ENCODE peak calls at places on chromosome 22, in six cellular contexts. U is tibial artery, H is astrocyte, R is OCI-LY7, F is IMR-90, E is fibroblast of mammary gland. K is an unnamed sample.

GRCh38 chr22:25334091-25334490 is 114.7 kb downstream of the CRYBB2 start:
- DNase-seq in R (peak; percentile 65), H (no peak), E (peak; percentile 8), U (no peak), F (peak; percentile 16), K (peak; percentile 10)

GRCh38 chr22:17910561-17911311 is 113.6 kb downstream of the MICAL3 start:
- DNase-seq in R (no peak), F (peak; percentile 91), U (peak; percentile 88), H (peak; percentile 85), E (peak; percentile 90), K (peak; percentile 86)

GRCh38 chr22:38754247-38755154 is 1.3 kb downstream of the SUN2 start:
- DNase-seq in E (peak; percentile 57), U (peak; percentile 98), R (peak; percentile 57), F (peak; percentile 43), H (peak; percentile 58), K (peak; percentile 50)

GRCh38 chr22:25482868-25483639 is 81.4 kb upstream of the GRK3 start:
- DNase-seq in H (no peak), U (no peak), F (no peak), R (no peak), E (no peak), K (no peak)

GRCh38 chr22:38193580-38193979 is 8.2 kb upstream of the MAFF start:
- DNase-seq in U (no peak), E (no peak), H (no peak), R (no peak), F (no peak), K (no peak)

GRCh38 chr22:49531533-49531895 is 296.2 kb downstream of the BRD1 start:
- DNase-seq in U (no peak), R (no peak), E (no peak), F (no peak), H (no peak), K (no peak)

GRCh38 chr22:28147401-28147800 is 228.3 kb upstream of the PITPNB start:
- DNase-seq in R (no peak), F (no peak), E (no peak), U (no peak), H (no peak), K (no peak)

GRCh38 chr22:49052023-49052538 is 775.6 kb downstream of the BRD1 start:
- DNase-seq in F (no peak), U (peak; percentile 55), H (peak; percentile 2), E (no peak), R (no peak), K (peak; percentile 4)

GRCh38 chr22:50025993-50026392 is 13.4 kb upstream of the IL17REL start:
- DNase-seq in R (no peak), U (no peak), H (no peak), E (no peak), F (no peak), K (no peak)

GRCh38 chr22:31938258-31938657 is 6.1 kb upstream of the YWHAH start:
- DNase-seq in U (no peak), E (no peak), R (no peak), F (no peak), H (no peak), K (no peak)

GRCh38 chr22:34414467-34415440 is 494.5 kb upstream of the LARGE1 start:
- DNase-seq in F (no peak), E (peak; percentile 8), R (peak; percentile 69), U (no peak), H (peak; percentile 6), K (peak; percentile 14)

GRCh38 chr22:22431271-22432220 is 77.0 kb downstream of the ZNF280B start:
- DNase-seq in R (peak; percentile 90), E (peak; percentile 45), F (peak; percentile 34), U (no peak), H (peak; percentile 9), K (peak; percentile 72)

GRCh38 chr22:24433868-24434471 is 6.6 kb downstream of the ADORA2A start:
- DNase-seq in E (peak; percentile 63), F (peak; percentile 73), U (peak; percentile 63), R (peak; percentile 92), H (peak; percentile 51), K (no peak)

GRCh38 chr22:28019360-28019759 is 100.3 kb upstream of the PITPNB start:
- DNase-seq in F (no peak), H (peak; percentile 14), E (no peak), U (peak; percentile 62), R (no peak), K (no peak)

GRCh38 chr22:50612715-50613221 is 12.2 kb downstream of the MAPK8IP2 start:
- DNase-seq in F (no peak), U (peak; percentile 48), R (peak; percentile 32), H (no peak), E (no peak), K (no peak)

GRCh38 chr22:50520826-50521453 is 4.5 kb downstream of the SCO2 start:
- DNase-seq in H (no peak), E (no peak), R (no peak), U (no peak), F (no peak), K (no peak)

GRCh38 chr22:28172948-28173360 is 253.9 kb upstream of the PITPNB start:
- DNase-seq in H (no peak), F (no peak), U (no peak), R (no peak), E (no peak), K (no peak)

GRCh38 chr22:31290494-31291402 is 1.5 kb downstream of the PIK3IP1 start:
- DNase-seq in R (peak; percentile 94), F (peak; percentile 90), H (peak; percentile 78), U (peak; percentile 96), E (peak; percentile 86), K (peak; percentile 95)

GRCh38 chr22:21000215-21000986 is 1.5 kb downstream of the THAP7 start:
- DNase-seq in H (no peak), R (no peak), E (no peak), U (no peak), F (no peak), K (peak; percentile 30)

GRCh38 chr22:29334696-29335344 is 19.3 kb upstream of the RASL10A start:
- DNase-seq in H (no peak), U (no peak), E (no peak), F (no peak), R (no peak), K (no peak)

GRCh38 chr22:48310740-48311139 is 1516.9 kb downstream of the BRD1 start:
- DNase-seq in H (no peak), F (no peak), U (no peak), E (no peak), R (no peak), K (no peak)

GRCh38 chr22:50206599-50206998 is 5.8 kb downstream of the SELENOO start:
- DNase-seq in F (peak; percentile 26), R (peak; percentile 24), E (peak; percentile 76), U (no peak), H (no peak), K (peak; percentile 31)

GRCh38 chr22:20953668-20954500 is 13.2 kb upstream of the AIFM3 start:
- DNase-seq in U (no peak), H (no peak), E (peak; percentile 71), F (peak; percentile 47), R (no peak), K (peak; percentile 67)

DNA sequence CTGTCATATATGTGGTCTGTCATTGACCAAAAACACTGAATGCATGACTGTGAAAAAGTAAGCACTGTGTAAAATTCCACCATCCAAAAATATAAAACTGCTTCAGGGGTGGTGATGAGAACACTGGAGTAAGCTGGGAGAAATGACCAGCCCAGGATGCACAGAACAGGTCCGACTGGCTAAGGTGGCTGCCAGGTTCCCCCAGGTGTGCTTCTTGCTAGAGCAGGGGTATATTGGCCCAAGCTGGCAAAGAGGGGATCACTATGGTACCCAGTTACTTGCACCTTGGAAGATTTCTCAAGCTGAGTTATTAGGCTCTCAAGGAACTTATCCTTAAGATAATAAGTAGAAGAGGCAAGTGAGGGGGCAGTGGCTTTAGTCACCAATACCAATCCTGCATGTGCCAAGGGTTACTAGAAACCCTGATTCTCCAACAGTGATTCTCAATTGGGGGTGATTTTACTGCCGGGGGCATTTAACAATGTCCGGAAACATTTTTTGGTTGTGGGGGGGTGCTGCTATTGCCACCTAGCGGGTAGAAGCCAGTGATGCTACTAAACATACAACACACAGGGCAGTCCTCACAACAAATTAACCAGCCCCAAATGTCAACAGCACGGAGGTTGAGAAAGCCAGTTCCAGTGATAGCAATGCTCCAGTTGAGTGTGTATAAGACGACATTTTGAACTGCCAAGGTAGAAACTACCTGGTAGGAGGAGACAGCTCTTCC is 15.7 kb downstream of the SNU13 start:
- DNase-seq in E (no peak), R (peak; percentile 56), U (no peak), F (no peak), H (no peak), K (peak; percentile 20)
- TF ChIP-seq CTCF in E (peak; percentile 31), R (peak; percentile 89), U (no peak), F (peak; percentile 7), H (peak; percentile 15), K (peak; percentile 56)

GRCh38 chr22:35944458-35944857 is 84.2 kb downstream of the RBFOX2 start:
- DNase-seq in H (no peak), E (no peak), R (no peak), U (no peak), F (no peak), K (no peak)

GRCh38 chr22:35950262-35950661 is 78.4 kb downstream of the RBFOX2 start:
- DNase-seq in F (no peak), R (no peak), E (no peak), U (no peak), H (no peak), K (no peak)

GRCh38 chr22:35949243-35949642 is 79.4 kb downstream of the RBFOX2 start:
- DNase-seq in R (no peak), E (no peak), H (no peak), U (no peak), F (no peak), K (no peak)

GRCh38 chr22:35952576-35952975 is 76.0 kb downstream of the RBFOX2 start:
- DNase-seq in R (no peak), F (no peak), E (no peak), H (no peak), U (no peak), K (no peak)

GRCh38 chr22:35947794-35948425 is 80.7 kb downstream of the RBFOX2 start:
- DNase-seq in F (peak; percentile 77), U (no peak), R (no peak), E (peak; percentile 64), H (peak; percentile 55), K (peak; percentile 44)
- H3K4me3 ChIP-seq in F (no peak overlapping the region), U (no peak overlapping the region), R (no peak overlapping the region), E (no peak overlapping the region), H (no peak overlapping the region), K (no peak overlapping the region)

DNA sequence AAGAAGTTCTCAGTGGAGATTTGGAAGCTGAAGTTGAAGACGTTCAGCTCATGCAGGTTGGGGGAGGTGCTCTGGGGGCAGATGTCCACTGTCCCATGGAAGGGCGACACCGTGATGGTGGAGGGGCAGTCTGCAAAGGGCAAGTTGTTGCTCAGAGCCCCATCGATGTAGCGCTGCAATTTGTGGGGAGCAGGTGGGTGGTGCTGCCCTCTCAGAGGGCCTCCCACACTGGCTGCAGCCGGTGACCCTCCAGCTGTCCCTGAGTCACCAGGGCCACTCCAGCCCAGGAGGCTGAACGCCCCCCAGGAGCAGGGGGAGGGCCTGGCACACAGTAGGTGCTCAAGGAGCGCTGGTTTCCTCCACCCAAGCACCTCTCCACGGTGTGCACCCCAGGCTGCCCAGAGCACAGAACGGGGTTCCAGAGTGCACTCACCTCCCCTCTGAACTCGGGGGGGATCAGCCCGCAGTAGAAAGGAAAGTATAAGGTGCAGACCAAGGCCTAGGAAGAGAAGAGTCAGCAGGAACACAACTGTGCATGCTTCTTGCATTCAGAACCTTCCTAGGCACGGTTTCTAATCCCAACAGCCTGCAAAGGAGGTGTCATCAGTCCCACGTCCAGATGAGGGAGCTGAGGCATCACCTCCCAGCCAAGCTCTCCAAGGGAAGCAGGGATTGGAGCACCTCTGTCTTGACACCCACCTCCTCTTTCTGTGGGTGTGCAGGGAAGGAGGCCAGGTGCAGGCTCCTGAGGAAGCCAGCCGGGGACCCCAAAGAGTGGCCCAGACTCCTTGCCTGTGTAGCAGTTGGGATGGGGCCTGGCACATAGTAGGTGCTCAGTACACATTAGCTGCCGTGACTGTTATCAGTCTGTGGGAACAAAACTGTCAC is 2.2 kb downstream of the PNPLA5 start:
- DNase-seq in E (peak; percentile 41), R (no peak), U (no peak), F (peak; percentile 46), H (no peak), K (peak; percentile 55)
- TF ChIP-seq CTCF in E (peak; percentile 33), R (no peak), U (no peak), F (peak; percentile 51), H (no peak), K (peak; percentile 52)

GRCh38 chr22:46774456-46775363 is 12.3 kb downstream of the TBC1D22A start:
- DNase-seq in E (no peak), U (no peak), F (no peak), R (peak; percentile 86), H (no peak), K (no peak)
- H3K4me3 ChIP-seq in E (no peak overlapping the region), U (no peak overlapping the region), F (no peak overlapping the region), R (peak overlapping the region; percentile 64), H (no peak overlapping the region), K (no peak overlapping the region)

K was measured in choroid plexus epithelial cell.